ENCODE peak calls at places on chromosome X, in eight cellular contexts. One of them, this sample, is unnamed.

GRCh38 chrX:47217121-47217851 is 1.2 kb upstream of the CDK16 start:
- DNase-seq in AG04450: no peak
- DNase-seq in tibial artery: peak
- DNase-seq in WERI-Rb-1: no peak
- DNase-seq in body of pancreas: peak
- DNase-seq in neuronal stem cell: no peak
- DNase-seq in Peyer's patch: no peak
- DNase-seq in ovary: peak
- DNase-seq in this sample: peak

GRCh38 chrX:19372170-19373033 is 28.7 kb downstream of the PDHA1 start:
- DNase-seq in AG04450: peak
- DNase-seq in tibial artery: peak
- DNase-seq in WERI-Rb-1: peak
- DNase-seq in body of pancreas: peak
- DNase-seq in neuronal stem cell: peak
- DNase-seq in Peyer's patch: peak
- DNase-seq in ovary: peak
- DNase-seq in this sample: peak

GRCh38 chrX:65706041-65706828 is 38.8 kb downstream of the MSN start:
- DNase-seq in AG04450: no peak
- DNase-seq in tibial artery: peak
- DNase-seq in WERI-Rb-1: no peak
- DNase-seq in body of pancreas: peak
- DNase-seq in neuronal stem cell: no peak
- DNase-seq in Peyer's patch: no peak
- DNase-seq in ovary: no peak
- DNase-seq in this sample: no peak

GRCh38 chrX:50812995-50813842 is 775 bp downstream of the SHROOM4 start:
- DNase-seq in AG04450: no peak
- DNase-seq in tibial artery: peak
- DNase-seq in WERI-Rb-1: no peak
- DNase-seq in body of pancreas: peak
- DNase-seq in neuronal stem cell: peak
- DNase-seq in Peyer's patch: no peak
- DNase-seq in ovary: peak
- DNase-seq in this sample: no peak

GRCh38 chrX:149881081-149881711 is at the start of gene MAGEA8:
- DNase-seq in AG04450: no peak
- DNase-seq in tibial artery: no peak
- DNase-seq in WERI-Rb-1: peak
- DNase-seq in body of pancreas: no peak
- DNase-seq in neuronal stem cell: no peak
- DNase-seq in Peyer's patch: no peak
- DNase-seq in ovary: no peak
- DNase-seq in this sample: no peak

GRCh38 chrX:53441531-53442321 is 7.6 kb upstream of the HSD17B10 start:
- DNase-seq in AG04450: no peak
- DNase-seq in tibial artery: peak
- DNase-seq in WERI-Rb-1: no peak
- DNase-seq in body of pancreas: peak
- DNase-seq in neuronal stem cell: peak
- DNase-seq in Peyer's patch: peak
- DNase-seq in ovary: peak
- DNase-seq in this sample: no peak

GRCh38 chrX:42093756-42094155 is 170.4 kb upstream of the CASK start:
- DNase-seq in AG04450: no peak
- DNase-seq in tibial artery: no peak
- DNase-seq in WERI-Rb-1: no peak
- DNase-seq in body of pancreas: no peak
- DNase-seq in neuronal stem cell: no peak
- DNase-seq in Peyer's patch: no peak
- DNase-seq in ovary: no peak
- DNase-seq in this sample: no peak

GRCh38 chrX:154840856-154841255 is 6.4 kb upstream of the SMIM9 start:
- DNase-seq in AG04450: peak
- DNase-seq in tibial artery: no peak
- DNase-seq in WERI-Rb-1: no peak
- DNase-seq in body of pancreas: no peak
- DNase-seq in neuronal stem cell: no peak
- DNase-seq in Peyer's patch: no peak
- DNase-seq in ovary: no peak
- DNase-seq in this sample: peak

GRCh38 chrX:86981326-86981890 is 536.2 kb upstream of the KLHL4 start:
- DNase-seq in AG04450: no peak
- DNase-seq in tibial artery: no peak
- DNase-seq in WERI-Rb-1: no peak
- DNase-seq in body of pancreas: no peak
- DNase-seq in neuronal stem cell: no peak
- DNase-seq in Peyer's patch: no peak
- DNase-seq in ovary: no peak
- DNase-seq in this sample: no peak

GRCh38 chrX:123917069-123917468 is 44.4 kb upstream of the STAG2 start:
- DNase-seq in AG04450: no peak
- DNase-seq in tibial artery: no peak
- DNase-seq in WERI-Rb-1: no peak
- DNase-seq in body of pancreas: no peak
- DNase-seq in neuronal stem cell: no peak
- DNase-seq in Peyer's patch: no peak
- DNase-seq in ovary: no peak
- DNase-seq in this sample: no peak

GRCh38 chrX:146186540-146186939 is 368.9 kb downstream of the SLITRK2 start:
- DNase-seq in AG04450: no peak
- DNase-seq in tibial artery: no peak
- DNase-seq in WERI-Rb-1: no peak
- DNase-seq in body of pancreas: no peak
- DNase-seq in neuronal stem cell: no peak
- DNase-seq in Peyer's patch: no peak
- DNase-seq in ovary: no peak
- DNase-seq in this sample: no peak

GRCh38 chrX:130118941-130119640 is 8.8 kb upstream of the ELF4 start:
- DNase-seq in AG04450: peak
- DNase-seq in tibial artery: no peak
- DNase-seq in WERI-Rb-1: no peak
- DNase-seq in body of pancreas: no peak
- DNase-seq in neuronal stem cell: no peak
- DNase-seq in Peyer's patch: no peak
- DNase-seq in ovary: no peak
- DNase-seq in this sample: no peak

GRCh38 chrX:129961180-129962083 is 21.0 kb upstream of the BCORL1 start:
- DNase-seq in AG04450: no peak
- DNase-seq in tibial artery: no peak
- DNase-seq in WERI-Rb-1: no peak
- DNase-seq in body of pancreas: peak
- DNase-seq in neuronal stem cell: no peak
- DNase-seq in Peyer's patch: peak
- DNase-seq in ovary: no peak
- DNase-seq in this sample: no peak

GRCh38 chrX:20060961-20061868 is 55.5 kb downstream of the MAP7D2 start:
- DNase-seq in AG04450: no peak
- DNase-seq in tibial artery: no peak
- DNase-seq in WERI-Rb-1: no peak
- DNase-seq in body of pancreas: no peak
- DNase-seq in neuronal stem cell: no peak
- DNase-seq in Peyer's patch: peak
- DNase-seq in ovary: no peak
- DNase-seq in this sample: no peak

GRCh38 chrX:413322-414201 is 26.9 kb upstream of the PPP2R3B start:
- DNase-seq in AG04450: no peak
- DNase-seq in tibial artery: peak
- DNase-seq in WERI-Rb-1: no peak
- DNase-seq in body of pancreas: no peak
- DNase-seq in neuronal stem cell: peak
- DNase-seq in Peyer's patch: no peak
- DNase-seq in ovary: no peak
- DNase-seq in this sample: no peak

DNA sequence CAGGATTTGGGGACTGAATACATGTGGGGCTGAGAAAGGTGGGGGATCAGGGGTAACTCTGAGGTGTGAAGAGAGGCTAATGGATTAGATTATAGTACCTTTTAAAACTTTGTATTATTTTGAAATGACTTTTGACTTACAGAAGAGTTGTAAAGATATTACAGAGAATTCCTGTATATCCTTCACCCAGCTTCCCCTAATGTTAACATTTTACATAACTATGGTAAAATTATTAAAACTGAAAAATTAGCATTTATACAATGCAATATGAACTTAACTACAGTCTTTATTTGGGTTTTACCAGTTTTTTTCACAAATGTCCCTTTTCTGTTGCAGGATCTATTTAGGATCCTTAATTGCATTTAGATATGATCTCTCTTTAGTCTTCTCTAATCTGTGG is 57.4 kb downstream of the TMEM164 start:
- DNase-seq in AG04450: no peak
- DNase-seq in tibial artery: no peak
- DNase-seq in WERI-Rb-1: no peak
- DNase-seq in body of pancreas: no peak
- DNase-seq in neuronal stem cell: no peak
- DNase-seq in Peyer's patch: no peak
- DNase-seq in ovary: no peak
- DNase-seq in this sample: no peak
- H3K4me3 ChIP-seq in AG04450: no peak
- H3K4me3 ChIP-seq in tibial artery: no peak
- H3K4me3 ChIP-seq in WERI-Rb-1: no peak
- H3K4me3 ChIP-seq in body of pancreas: no peak
- H3K4me3 ChIP-seq in neuronal stem cell: no peak
- H3K4me3 ChIP-seq in Peyer's patch: no peak
- H3K4me3 ChIP-seq in ovary: no peak
- H3K4me3 ChIP-seq in this sample: no peak

GRCh38 chrX:115966920-115967319 is 203.6 kb upstream of the AGTR2 start:
- DNase-seq in AG04450: no peak
- DNase-seq in tibial artery: no peak
- DNase-seq in WERI-Rb-1: no peak
- DNase-seq in body of pancreas: no peak
- DNase-seq in neuronal stem cell: no peak
- DNase-seq in Peyer's patch: no peak
- DNase-seq in ovary: no peak
- DNase-seq in this sample: no peak
- H3K4me3 ChIP-seq in AG04450: no peak
- H3K4me3 ChIP-seq in tibial artery: no peak
- H3K4me3 ChIP-seq in WERI-Rb-1: no peak
- H3K4me3 ChIP-seq in body of pancreas: no peak
- H3K4me3 ChIP-seq in neuronal stem cell: no peak
- H3K4me3 ChIP-seq in Peyer's patch: no peak
- H3K4me3 ChIP-seq in ovary: no peak
- H3K4me3 ChIP-seq in this sample: no peak

GRCh38 chrX:40151211-40152172 is 53.7 kb upstream of the BCOR start:
- DNase-seq in AG04450: no peak
- DNase-seq in tibial artery: no peak
- DNase-seq in WERI-Rb-1: peak
- DNase-seq in body of pancreas: no peak
- DNase-seq in neuronal stem cell: no peak
- DNase-seq in Peyer's patch: no peak
- DNase-seq in ovary: peak
- DNase-seq in this sample: no peak
- H3K4me3 ChIP-seq in AG04450: no peak
- H3K4me3 ChIP-seq in tibial artery: peak
- H3K4me3 ChIP-seq in WERI-Rb-1: peak
- H3K4me3 ChIP-seq in body of pancreas: no peak
- H3K4me3 ChIP-seq in neuronal stem cell: no peak
- H3K4me3 ChIP-seq in Peyer's patch: no peak
- H3K4me3 ChIP-seq in ovary: no peak
- H3K4me3 ChIP-seq in this sample: no peak

GRCh38 chrX:120014354-120015129 is 62.9 kb downstream of the RHOXF2B start:
- DNase-seq in AG04450: no peak
- DNase-seq in tibial artery: no peak
- DNase-seq in WERI-Rb-1: no peak
- DNase-seq in body of pancreas: peak
- DNase-seq in neuronal stem cell: no peak
- DNase-seq in Peyer's patch: no peak
- DNase-seq in ovary: no peak
- DNase-seq in this sample: no peak
- H3K4me3 ChIP-seq in AG04450: no peak
- H3K4me3 ChIP-seq in tibial artery: peak
- H3K4me3 ChIP-seq in WERI-Rb-1: no peak
- H3K4me3 ChIP-seq in body of pancreas: no peak
- H3K4me3 ChIP-seq in neuronal stem cell: no peak
- H3K4me3 ChIP-seq in Peyer's patch: no peak
- H3K4me3 ChIP-seq in ovary: no peak
- H3K4me3 ChIP-seq in this sample: no peak

GRCh38 chrX:106177106-106177981 is 9.2 kb downstream of the PWWP3B start:
- DNase-seq in AG04450: no peak
- DNase-seq in tibial artery: no peak
- DNase-seq in WERI-Rb-1: no peak
- DNase-seq in body of pancreas: peak
- DNase-seq in neuronal stem cell: peak
- DNase-seq in Peyer's patch: no peak
- DNase-seq in ovary: peak
- DNase-seq in this sample: peak
- H3K4me3 ChIP-seq in AG04450: no peak
- H3K4me3 ChIP-seq in tibial artery: no peak
- H3K4me3 ChIP-seq in WERI-Rb-1: no peak
- H3K4me3 ChIP-seq in body of pancreas: no peak
- H3K4me3 ChIP-seq in neuronal stem cell: peak
- H3K4me3 ChIP-seq in Peyer's patch: no peak
- H3K4me3 ChIP-seq in ovary: peak
- H3K4me3 ChIP-seq in this sample: peak

DNA sequence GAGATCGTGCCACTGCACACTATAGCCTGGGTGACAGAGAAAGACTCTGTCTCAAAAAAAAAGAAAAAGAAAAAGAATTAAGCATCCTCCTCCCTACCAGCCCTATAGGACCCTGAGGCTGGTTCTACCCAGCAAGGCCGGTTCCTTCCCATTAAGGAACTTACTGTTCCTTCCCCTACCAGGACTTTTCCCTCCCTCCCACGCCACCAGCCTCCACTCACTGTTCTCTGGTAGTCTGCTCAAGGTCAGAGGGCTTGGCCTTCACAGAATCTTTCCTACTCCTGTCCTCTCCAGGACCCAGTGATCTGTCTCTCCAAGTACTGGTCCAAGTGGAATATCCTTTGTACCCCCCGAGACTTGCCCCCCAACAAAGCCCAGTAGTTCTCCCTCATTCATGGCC is 1.4 kb downstream of the GRIPAP1 start:
- DNase-seq in AG04450: no peak
- DNase-seq in tibial artery: no peak
- DNase-seq in WERI-Rb-1: no peak
- DNase-seq in body of pancreas: no peak
- DNase-seq in neuronal stem cell: no peak
- DNase-seq in Peyer's patch: no peak
- DNase-seq in ovary: no peak
- DNase-seq in this sample: no peak
- H3K4me3 ChIP-seq in AG04450: no peak
- H3K4me3 ChIP-seq in tibial artery: no peak
- H3K4me3 ChIP-seq in WERI-Rb-1: no peak
- H3K4me3 ChIP-seq in body of pancreas: no peak
- H3K4me3 ChIP-seq in neuronal stem cell: peak
- H3K4me3 ChIP-seq in Peyer's patch: no peak
- H3K4me3 ChIP-seq in ovary: no peak
- H3K4me3 ChIP-seq in this sample: no peak

DNA sequence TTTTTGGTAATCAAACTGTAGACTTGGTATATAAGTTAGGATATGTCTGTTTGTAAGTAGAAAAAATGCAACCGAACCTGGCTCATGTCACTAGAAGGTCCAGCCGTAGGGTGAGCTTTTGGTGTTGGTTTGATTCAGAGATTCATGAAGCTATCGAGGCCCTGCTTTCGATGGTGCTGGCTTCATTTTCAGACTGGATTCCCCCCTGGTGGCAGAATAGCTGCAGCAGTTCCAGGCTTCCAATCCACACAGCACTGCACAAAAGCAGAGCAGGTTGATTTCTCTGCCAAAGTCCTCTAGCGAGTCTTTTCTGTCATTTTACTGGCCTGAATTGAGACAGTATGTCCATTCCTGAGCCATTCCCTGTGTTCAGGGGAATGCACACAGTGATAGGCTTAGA is 33.1 kb downstream of the PDK3 start:
- DNase-seq in AG04450: no peak
- DNase-seq in tibial artery: peak
- DNase-seq in WERI-Rb-1: peak
- DNase-seq in body of pancreas: no peak
- DNase-seq in neuronal stem cell: peak
- DNase-seq in Peyer's patch: no peak
- DNase-seq in ovary: no peak
- DNase-seq in this sample: peak
- H3K4me3 ChIP-seq in AG04450: no peak
- H3K4me3 ChIP-seq in tibial artery: no peak
- H3K4me3 ChIP-seq in WERI-Rb-1: no peak
- H3K4me3 ChIP-seq in body of pancreas: no peak
- H3K4me3 ChIP-seq in neuronal stem cell: no peak
- H3K4me3 ChIP-seq in Peyer's patch: no peak
- H3K4me3 ChIP-seq in ovary: no peak
- H3K4me3 ChIP-seq in this sample: no peak

This sample was measured in astrocyte of the cerebellum.